ENCODE peak calls at places on chromosomes 2 and 18, in four cellular contexts. One of them, this sample, is unnamed.

GRCh38 chr2:65638438-65638837 is 206.0 kb upstream of the SPRED2 start:
- DNase-seq in astrocyte: no peak
- DNase-seq in tibial artery: no peak
- DNase-seq in esophagus squamous epithelium: no peak
- DNase-seq in this sample: peak

GRCh38 chr2:234490239-234491074 is 6.4 kb downstream of the ARL4C start:
- DNase-seq in astrocyte: no peak
- DNase-seq in tibial artery: no peak
- DNase-seq in esophagus squamous epithelium: no peak
- DNase-seq in this sample: no peak

GRCh38 chr2:36707050-36707449 is 10.5 kb downstream of the VIT start:
- DNase-seq in astrocyte: peak
- DNase-seq in tibial artery: peak
- DNase-seq in esophagus squamous epithelium: no peak
- DNase-seq in this sample: no peak

GRCh38 chr2:238287702-238288649 is at the start of gene PER2:
- DNase-seq in astrocyte: peak
- DNase-seq in tibial artery: peak
- DNase-seq in esophagus squamous epithelium: peak
- DNase-seq in this sample: peak

GRCh38 chr2:28678175-28678855 is 73.3 kb upstream of the PPP1CB start:
- DNase-seq in astrocyte: no peak
- DNase-seq in tibial artery: no peak
- DNase-seq in esophagus squamous epithelium: no peak
- DNase-seq in this sample: no peak

GRCh38 chr2:38074775-38075435 is 1.0 kb downstream of the CYP1B1 start:
- DNase-seq in astrocyte: peak
- DNase-seq in tibial artery: no peak
- DNase-seq in esophagus squamous epithelium: no peak
- DNase-seq in this sample: no peak

GRCh38 chr18:50287028-50287440 is 458 bp downstream of the CXXC1 start:
- DNase-seq in astrocyte: no peak
- DNase-seq in tibial artery: no peak
- DNase-seq in esophagus squamous epithelium: no peak
- DNase-seq in this sample: no peak

GRCh38 chr2:105125428-105125827 is 87.6 kb downstream of the MRPS9 start:
- DNase-seq in astrocyte: no peak
- DNase-seq in tibial artery: no peak
- DNase-seq in esophagus squamous epithelium: no peak
- DNase-seq in this sample: no peak

GRCh38 chr18:58064406-58064998 is 20.5 kb downstream of the NEDD4L start:
- DNase-seq in astrocyte: no peak
- DNase-seq in tibial artery: no peak
- DNase-seq in esophagus squamous epithelium: no peak
- DNase-seq in this sample: no peak

GRCh38 chr18:35497006-35497333 is 790 bp downstream of the INO80C start:
- DNase-seq in astrocyte: peak
- DNase-seq in tibial artery: no peak
- DNase-seq in esophagus squamous epithelium: no peak
- DNase-seq in this sample: no peak

GRCh38 chr18:79427368-79428225 is 31.9 kb downstream of the NFATC1 start:
- DNase-seq in astrocyte: no peak
- DNase-seq in tibial artery: no peak
- DNase-seq in esophagus squamous epithelium: no peak
- DNase-seq in this sample: no peak

GRCh38 chr2:200515155-200515554 is 5.3 kb upstream of the KCTD18 start:
- DNase-seq in astrocyte: no peak
- DNase-seq in tibial artery: no peak
- DNase-seq in esophagus squamous epithelium: no peak
- DNase-seq in this sample: no peak

This sample was measured in HEK293T.